ENCODE peak calls at places on chromosomes 5 and 9, in seven cellular contexts. Z is mammary epithelial cell, S is lower lobe of right lung, A is kidney, T is upper lobe of right lung, F is GM12878, W is upper lobe of left lung. X is an unnamed sample. For H3K4me1, the result is how much of the 10 kb centered on the place peaks cover.

GRCh38 chr9:136107155-136107952 is 11.3 kb downstream of the TMEM250 start:
- DNase-seq in T (no peak), S (peak), Z (no peak), F (no peak), A (no peak), W (peak), X (peak)

GRCh38 chr5:78908173-78908901 is 76.8 kb downstream of the ARSB start:
- DNase-seq in F (no peak), W (no peak), Z (no peak), T (no peak), S (peak), A (no peak), X (peak)

GRCh38 chr5:138844812-138845513 is 30.2 kb downstream of the LRRTM2 start:
- DNase-seq in A (no peak), S (no peak), Z (peak), T (no peak), W (no peak), F (no peak), X (no peak)

GRCh38 chr5:42715791-42716190 is 40.8 kb upstream of the CCDC152 start:
- DNase-seq in Z (no peak), A (no peak), S (no peak), T (no peak), F (no peak), W (no peak), X (no peak)

GRCh38 chr9:12790883-12791282 is 16.1 kb downstream of the LURAP1L start:
- DNase-seq in A (no peak), S (no peak), Z (no peak), T (no peak), W (no peak), F (no peak), X (no peak)

GRCh38 chr5:135934939-135935338 is 19.8 kb downstream of the LECT2 start:
- DNase-seq in A (no peak), Z (no peak), T (no peak), F (no peak), W (no peak), S (no peak), X (no peak)

GRCh38 chr9:95772320-95773060 is 103.0 kb upstream of the ERCC6L2 start:
- DNase-seq in T (no peak), A (peak), W (peak), S (no peak), Z (no peak), F (no peak), X (no peak)

GRCh38 chr5:53027913-53028312 is 38.8 kb downstream of the ITGA2 start:
- DNase-seq in T (no peak), F (no peak), Z (peak), S (no peak), W (no peak), A (peak), X (no peak)

GRCh38 chr5:3741372-3741770 is 145.7 kb downstream of the IRX1 start:
- DNase-seq in T (no peak), A (no peak), Z (peak), W (no peak), F (no peak), S (no peak), X (no peak)

GRCh38 chr5:1495525-1495897 is 28.2 kb downstream of the LPCAT1 start:
- DNase-seq in W (no peak), Z (no peak), S (no peak), A (no peak), T (no peak), F (no peak), X (no peak)

GRCh38 chr5:143245929-143246561 is 157.4 kb downstream of the NR3C1 start:
- DNase-seq in A (no peak), S (no peak), F (no peak), T (no peak), W (no peak), Z (peak), X (peak)

GRCh38 chr9:87148391-87149237 is 201.3 kb upstream of the GAS1 start:
- DNase-seq in T (peak), F (no peak), Z (peak), A (peak), S (peak), W (peak), X (peak)

GRCh38 chr9:20186231-20186630 is 397.4 kb upstream of the SLC24A2 start:
- DNase-seq in S (no peak), W (no peak), T (no peak), F (no peak), Z (no peak), A (no peak), X (no peak)

GRCh38 chr9:91777437-91777836 is 172.6 kb downstream of the ROR2 start:
- DNase-seq in F (no peak), S (no peak), W (no peak), A (no peak), T (no peak), Z (peak), X (no peak)

GRCh38 chr5:124628721-124629596 is 117.5 kb downstream of the ZNF608 start:
- DNase-seq in A (peak), F (no peak), S (no peak), W (peak), T (no peak), Z (peak), X (peak)

GRCh38 chr5:68406767-68407232 is 191.2 kb downstream of the PIK3R1 start:
- DNase-seq in T (no peak), A (peak), Z (no peak), W (no peak), F (peak), S (peak), X (no peak)

GRCh38 chr9:133238272-133238850 is 29.3 kb upstream of the OBP2B start:
- DNase-seq in F (no peak), T (peak), A (peak), W (peak), Z (no peak), S (peak), X (no peak)

GRCh38 chr5:145408048-145408341 is 427.1 kb downstream of the PRELID2 start:
- DNase-seq in A (no peak), S (no peak), Z (no peak), W (no peak), T (no peak), F (peak), X (no peak)

DNA sequence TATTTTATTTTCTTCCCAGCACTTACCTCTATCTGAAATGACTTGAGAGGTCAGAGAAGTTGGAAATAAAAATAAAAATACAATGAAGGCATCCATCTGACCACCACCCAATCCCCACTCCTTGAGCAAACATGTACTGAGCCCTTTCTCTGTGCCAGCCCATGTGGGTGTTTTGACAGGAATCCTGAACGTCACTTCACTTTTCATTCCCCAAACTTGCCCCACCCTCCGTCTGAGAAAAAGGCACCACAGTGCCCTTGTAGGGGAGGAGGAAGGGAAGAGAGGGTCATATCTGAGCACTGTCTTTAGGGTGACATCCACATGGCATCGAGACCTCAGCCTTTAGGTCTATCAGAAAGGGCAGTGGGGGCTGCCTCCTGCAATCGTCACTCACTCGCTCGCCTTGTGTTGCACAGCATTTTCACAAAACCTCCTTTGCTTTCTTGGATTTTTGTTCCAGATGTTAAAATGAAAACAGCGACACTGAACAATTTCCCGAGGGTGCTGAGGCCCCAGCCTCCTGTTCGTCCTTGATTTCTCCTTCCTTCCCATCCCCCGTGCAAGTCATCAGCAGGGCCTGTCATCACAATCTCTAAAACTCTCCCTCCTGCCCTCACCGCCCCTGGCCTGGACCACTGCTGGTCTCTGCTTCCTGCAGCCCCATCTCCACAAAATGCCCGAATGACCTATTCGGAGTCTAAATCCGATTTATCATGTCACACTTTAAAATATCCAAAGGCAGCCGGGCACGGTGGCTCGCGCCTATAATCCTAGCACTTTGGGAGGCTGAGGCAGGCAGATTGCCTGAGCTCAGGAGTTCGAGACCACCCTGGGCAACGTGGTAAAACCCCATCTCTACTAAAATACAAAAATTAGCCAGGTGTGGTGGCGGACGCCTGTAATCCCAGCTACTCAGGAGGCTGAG is 13.0 kb downstream of the HIGD2A start:
- DNase-seq in F (no peak), S (no peak), T (peak), A (no peak), Z (no peak), W (no peak), X (no peak)
- H3K4me1 ChIP-seq in F (under half), S (under half), T (under half), A (under half), Z (under half), W (under half), X (under half)

DNA sequence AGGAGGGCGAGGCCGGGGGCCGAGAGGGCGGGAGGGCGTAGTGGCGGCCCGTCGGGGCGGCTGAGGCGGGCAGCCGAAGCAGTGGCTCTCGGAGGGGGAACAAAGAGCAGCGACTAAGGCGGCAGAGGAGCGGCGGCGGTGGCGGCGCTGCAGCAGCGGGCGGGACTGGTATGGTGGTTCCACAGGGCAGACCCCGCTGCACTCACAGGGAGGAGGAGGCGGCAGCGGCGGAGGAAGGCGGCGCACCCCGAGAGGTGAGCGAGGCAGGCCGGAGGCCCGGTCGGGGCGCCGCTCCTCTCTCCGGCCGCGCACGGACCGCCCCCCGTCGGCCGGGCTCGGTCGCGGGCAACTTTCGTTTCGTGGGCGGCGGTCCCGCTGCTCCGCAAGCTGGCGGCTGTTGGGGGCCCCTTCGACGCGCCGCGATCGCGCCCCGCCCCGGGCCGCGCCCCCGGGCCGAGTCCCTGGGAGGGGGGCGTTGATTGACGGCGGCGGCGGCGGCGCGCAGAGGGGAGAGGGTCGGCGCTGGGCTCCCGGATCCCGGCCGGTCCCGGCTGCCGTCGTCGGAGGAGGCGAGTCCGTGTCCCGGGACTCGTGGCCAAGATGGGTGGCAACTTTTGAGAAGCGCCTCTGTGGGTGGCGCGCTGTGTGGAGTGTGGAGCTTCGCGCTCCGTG is 467 bp downstream of the CNOT6 start:
- DNase-seq in Z (peak), F (no peak), A (peak), S (peak), T (peak), W (peak), X (peak)
- TF ChIP-seq CTCF in Z (no peak), F (no peak), A (no peak), S (no peak), T (no peak), W (no peak), X (no peak)

DNA sequence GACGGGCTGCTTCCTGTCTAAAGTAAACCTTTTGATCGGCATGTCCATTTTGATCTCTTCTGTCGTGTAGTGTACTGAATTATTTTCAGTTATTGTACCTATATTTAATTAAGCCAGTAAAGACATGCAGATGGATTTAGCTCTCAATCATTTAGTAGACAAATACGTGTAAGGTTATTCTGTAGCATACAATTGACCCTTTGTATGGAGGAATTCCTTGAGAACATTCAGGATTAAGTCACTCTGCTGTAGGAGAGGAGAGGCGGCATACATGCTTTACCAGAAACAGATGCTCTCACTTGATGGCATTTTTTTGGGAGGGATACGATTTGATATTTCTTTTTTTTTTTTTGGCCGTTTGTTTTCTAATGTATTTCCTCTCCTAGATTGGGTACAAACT is 141.0 kb downstream of the PBX3 start:
- DNase-seq in W (no peak), A (no peak), S (no peak), Z (peak), F (no peak), T (no peak), X (no peak)
- H3K4me3 ChIP-seq in W (no peak), A (no peak), S (no peak), Z (peak), F (no peak), T (no peak), X (peak)

GRCh38 chr9:74205071-74205470 is 292.1 kb upstream of the RORB start:
- DNase-seq in T (no peak), S (no peak), A (no peak), F (no peak), W (no peak), Z (no peak), X (no peak)
- H3K4me1 ChIP-seq in T (under half), S (under half), A (under half), F (under half), W (under half), Z (under half), X (under half)

DNA sequence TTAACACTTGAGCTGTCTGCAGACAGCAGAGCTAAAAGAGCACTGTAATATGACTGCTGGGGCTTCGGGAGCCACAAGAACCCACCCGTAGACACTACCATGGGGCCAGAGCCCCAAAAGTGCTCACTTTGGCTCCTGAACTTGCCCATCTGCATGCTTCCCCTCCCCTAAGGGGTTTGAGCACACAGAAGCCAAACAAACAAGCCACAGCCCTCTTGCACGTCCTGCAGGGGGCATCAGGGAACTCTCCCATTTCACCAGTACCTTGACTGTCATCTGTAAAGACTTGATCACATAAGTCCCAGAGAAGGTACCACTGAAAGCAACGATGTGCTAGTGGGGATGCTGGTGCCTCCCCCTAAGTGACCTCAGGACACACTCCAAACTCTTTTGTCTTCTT is 681.8 kb downstream of the SEMA5A start:
- DNase-seq in F (no peak), T (no peak), W (no peak), S (no peak), Z (peak), A (no peak), X (no peak)
- TF ChIP-seq CTCF in F (peak), T (peak), W (no peak), S (peak), Z (peak), A (no peak), X (no peak)

GRCh38 chr9:27572918-27573698 is at the start of gene C9orf72:
- DNase-seq in S (peak), T (peak), W (peak), Z (no peak), F (no peak), A (peak), X (peak)

GRCh38 chr9:27569406-27569805 is 3.9 kb downstream of the C9orf72 start:
- DNase-seq in S (no peak), Z (peak), W (no peak), F (no peak), A (no peak), T (no peak), X (no peak)

GRCh38 chr9:27572566-27572917 is 739 bp downstream of the C9orf72 start:
- DNase-seq in T (no peak), Z (peak), A (no peak), S (no peak), F (no peak), W (no peak), X (peak)

GRCh38 chr9:27573699-27574265 is 501 bp upstream of the C9orf72 start:
- DNase-seq in W (peak), T (peak), A (peak), Z (peak), F (peak), S (peak), X (peak)

GRCh38 chr9:27572036-27572435 is 1.2 kb downstream of the C9orf72 start:
- DNase-seq in F (no peak), S (no peak), A (no peak), W (no peak), T (no peak), Z (no peak), X (no peak)
- H3K4me3 ChIP-seq in F (peak), S (peak), A (no peak), W (peak), T (peak), Z (no peak), X (peak)

GRCh38 chr5:81748556-81748955 is 2.3 kb downstream of the SSBP2 start:
- DNase-seq in F (no peak), T (no peak), Z (no peak), W (no peak), A (no peak), S (no peak), X (no peak)

GRCh38 chr5:81750308-81751008 is 439 bp downstream of the SSBP2 start:
- DNase-seq in F (no peak), A (no peak), W (peak), Z (no peak), T (peak), S (no peak), X (peak)

GRCh38 chr5:81749562-81750307 is 1.2 kb downstream of the SSBP2 start:
- DNase-seq in S (peak), F (peak), Z (peak), T (peak), A (peak), W (peak), X (peak)

GRCh38 chr5:81749186-81749561 is 1.7 kb downstream of the SSBP2 start:
- DNase-seq in A (no peak), T (no peak), Z (peak), W (no peak), F (no peak), S (no peak), X (no peak)

DNA sequence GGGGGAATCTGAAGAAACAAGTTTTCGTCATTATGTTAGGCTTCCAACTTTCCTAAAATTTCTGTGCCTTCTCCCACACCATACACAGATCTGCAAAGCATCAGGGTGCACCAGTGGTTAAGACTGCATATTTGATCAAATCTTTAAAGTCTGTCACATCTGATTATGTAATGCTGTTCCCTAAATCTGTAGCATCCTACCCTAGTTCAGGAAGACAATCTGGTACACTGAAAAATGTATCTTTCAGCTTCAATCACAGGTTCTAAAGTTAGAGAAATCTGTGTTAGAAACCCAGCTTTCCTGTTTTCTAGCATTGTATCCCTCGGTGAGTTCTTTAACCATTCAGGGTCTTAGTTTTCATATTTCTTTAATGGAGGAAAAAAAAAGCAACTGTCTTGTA is 3.9 kb downstream of the SSBP2 start:
- DNase-seq in F (no peak), W (no peak), S (no peak), T (no peak), A (no peak), Z (no peak), X (no peak)
- H3K4me1 ChIP-seq in F (under half), W (under half), S (under half), T (under half), A (under half), Z (under half), X (under half)

GRCh38 chr5:64594601-64595518 is 89.0 kb downstream of the RGS7BP start:
- DNase-seq in F (no peak), T (no peak), S (no peak), W (no peak), A (no peak), Z (no peak), X (peak)
- TF ChIP-seq CTCF in F (peak), T (peak), S (peak), W (no peak), A (peak), Z (no peak), X (peak)

X was measured in BE2C.